ENCODE peak calls at places on chromosomes 11 and 22, in four cellular contexts. One of them, this sample, is unnamed.

GRCh38 chr11:2533642-2534115 is 88.9 kb downstream of the KCNQ1 start:
- DNase-seq in HCT116: peak
- DNase-seq in H1: peak
- DNase-seq in GM12878: no peak
- DNase-seq in this sample: peak

GRCh38 chr22:27135582-27135981 is 478.2 kb downstream of the MIAT start:
- DNase-seq in HCT116: no peak
- DNase-seq in H1: no peak
- DNase-seq in GM12878: no peak
- DNase-seq in this sample: no peak

GRCh38 chr22:44888491-44888941 is 121.3 kb downstream of the PHF21B start:
- DNase-seq in HCT116: no peak
- DNase-seq in H1: peak
- DNase-seq in GM12878: no peak
- DNase-seq in this sample: no peak

GRCh38 chr11:34564807-34565241 is 51.2 kb upstream of the ELF5 start:
- DNase-seq in HCT116: no peak
- DNase-seq in H1: no peak
- DNase-seq in GM12878: no peak
- DNase-seq in this sample: no peak

GRCh38 chr11:8829556-8829955 is 81.4 kb upstream of the AKIP1 start:
- DNase-seq in HCT116: no peak
- DNase-seq in H1: no peak
- DNase-seq in GM12878: no peak
- DNase-seq in this sample: no peak

GRCh38 chr11:118438314-118438931 is 2.1 kb downstream of the KMT2A start:
- DNase-seq in HCT116: no peak
- DNase-seq in H1: no peak
- DNase-seq in GM12878: no peak
- DNase-seq in this sample: no peak

GRCh38 chr11:36487619-36488018 is 22.5 kb downstream of the TRAF6 start:
- DNase-seq in HCT116: no peak
- DNase-seq in H1: no peak
- DNase-seq in GM12878: no peak
- DNase-seq in this sample: no peak

GRCh38 chr11:117535870-117536411 is 208.3 kb downstream of the CEP164 start:
- DNase-seq in HCT116: no peak
- DNase-seq in H1: no peak
- DNase-seq in GM12878: no peak
- DNase-seq in this sample: no peak

GRCh38 chr11:95108671-95109551 is 19.3 kb downstream of the ENDOD1 start:
- DNase-seq in HCT116: no peak
- DNase-seq in H1: no peak
- DNase-seq in GM12878: no peak
- DNase-seq in this sample: no peak

GRCh38 chr22:23565942-23566715 is 14.0 kb downstream of the IGLL1 start:
- DNase-seq in HCT116: no peak
- DNase-seq in H1: no peak
- DNase-seq in GM12878: no peak
- DNase-seq in this sample: no peak

GRCh38 chr22:22818861-22819855 is 68.5 kb upstream of the IGLL5 start:
- DNase-seq in HCT116: no peak
- DNase-seq in H1: no peak
- DNase-seq in GM12878: peak
- DNase-seq in this sample: no peak

GRCh38 chr22:24805790-24806662 is at the start of gene SGSM1:
- DNase-seq in HCT116: peak
- DNase-seq in H1: peak
- DNase-seq in GM12878: no peak
- DNase-seq in this sample: peak

GRCh38 chr22:21868651-21869050 is 1.2 kb upstream of the MAPK1 start:
- DNase-seq in HCT116: no peak
- DNase-seq in H1: no peak
- DNase-seq in GM12878: no peak
- DNase-seq in this sample: no peak

GRCh38 chr11:71086687-71087258 is 165.6 kb downstream of the SHANK2 start:
- DNase-seq in HCT116: no peak
- DNase-seq in H1: peak
- DNase-seq in GM12878: no peak
- DNase-seq in this sample: peak

GRCh38 chr11:69316941-69317340 is 23.0 kb downstream of the MYEOV start:
- DNase-seq in HCT116: no peak
- DNase-seq in H1: no peak
- DNase-seq in GM12878: no peak
- DNase-seq in this sample: no peak

GRCh38 chr22:24156146-24156914 is 25.0 kb upstream of the SUSD2 start:
- DNase-seq in HCT116: no peak
- DNase-seq in H1: no peak
- DNase-seq in GM12878: no peak
- DNase-seq in this sample: no peak

GRCh38 chr11:69642549-69642912 is 1.6 kb downstream of the CCND1 start:
- DNase-seq in HCT116: no peak
- DNase-seq in H1: no peak
- DNase-seq in GM12878: no peak
- DNase-seq in this sample: no peak

GRCh38 chr11:78078218-78079167 is 1.2 kb downstream of the NDUFC2 start:
- DNase-seq in HCT116: no peak
- DNase-seq in H1: no peak
- DNase-seq in GM12878: no peak
- DNase-seq in this sample: no peak

GRCh38 chr22:36136475-36136874 is 24.1 kb downstream of the APOL3 start:
- DNase-seq in HCT116: no peak
- DNase-seq in H1: no peak
- DNase-seq in GM12878: no peak
- DNase-seq in this sample: no peak

GRCh38 chr11:133801356-133801755 is 44.0 kb downstream of the SPATA19 start:
- DNase-seq in HCT116: no peak
- DNase-seq in H1: no peak
- DNase-seq in GM12878: no peak
- DNase-seq in this sample: no peak
- TF ChIP-seq ZNF274 in HCT116: no peak
- TF ChIP-seq ZNF274 in H1: no peak
- TF ChIP-seq ZNF274 in GM12878: no peak
- TF ChIP-seq ZNF274 in this sample: no peak

GRCh38 chr22:29988719-29989118 is 91.5 kb upstream of the HORMAD2 start:
- DNase-seq in HCT116: no peak
- DNase-seq in H1: no peak
- DNase-seq in GM12878: no peak
- DNase-seq in this sample: no peak

GRCh38 chr22:29989446-29989845 is 90.8 kb upstream of the HORMAD2 start:
- DNase-seq in HCT116: no peak
- DNase-seq in H1: no peak
- DNase-seq in GM12878: no peak
- DNase-seq in this sample: no peak

GRCh38 chr22:29987143-29987542 is 93.1 kb upstream of the HORMAD2 start:
- DNase-seq in HCT116: no peak
- DNase-seq in H1: no peak
- DNase-seq in GM12878: no peak
- DNase-seq in this sample: no peak

GRCh38 chr22:29983296-29983917 is 96.9 kb upstream of the HORMAD2 start:
- DNase-seq in HCT116: no peak
- DNase-seq in H1: no peak
- DNase-seq in GM12878: no peak
- DNase-seq in this sample: no peak

DNA sequence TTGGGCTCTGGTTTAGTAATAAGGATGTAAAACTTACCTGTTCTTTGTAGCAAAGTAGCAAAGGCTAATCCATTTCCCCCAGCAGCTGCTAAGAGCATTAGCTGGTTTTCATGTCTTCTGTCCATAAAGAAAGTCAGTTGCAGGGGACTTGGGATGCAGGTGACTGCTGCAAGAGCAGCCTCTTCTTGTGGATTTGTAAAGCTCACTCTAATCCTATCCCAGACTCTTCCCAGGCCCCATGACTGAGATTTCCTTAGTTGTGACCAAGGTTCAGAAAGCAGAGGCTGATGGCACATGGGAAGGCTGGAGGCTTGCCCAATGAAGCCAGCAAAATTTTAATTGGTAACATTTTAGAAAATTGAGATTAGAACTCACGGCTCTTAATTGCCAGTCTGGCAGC is 94.4 kb upstream of the HORMAD2 start:
- DNase-seq in HCT116: no peak
- DNase-seq in H1: no peak
- DNase-seq in GM12878: no peak
- DNase-seq in this sample: no peak
- TF ChIP-seq YY1 in HCT116: no peak
- TF ChIP-seq YY1 in H1: no peak
- TF ChIP-seq YY1 in GM12878: no peak
- TF ChIP-seq YY1 in this sample: no peak

DNA sequence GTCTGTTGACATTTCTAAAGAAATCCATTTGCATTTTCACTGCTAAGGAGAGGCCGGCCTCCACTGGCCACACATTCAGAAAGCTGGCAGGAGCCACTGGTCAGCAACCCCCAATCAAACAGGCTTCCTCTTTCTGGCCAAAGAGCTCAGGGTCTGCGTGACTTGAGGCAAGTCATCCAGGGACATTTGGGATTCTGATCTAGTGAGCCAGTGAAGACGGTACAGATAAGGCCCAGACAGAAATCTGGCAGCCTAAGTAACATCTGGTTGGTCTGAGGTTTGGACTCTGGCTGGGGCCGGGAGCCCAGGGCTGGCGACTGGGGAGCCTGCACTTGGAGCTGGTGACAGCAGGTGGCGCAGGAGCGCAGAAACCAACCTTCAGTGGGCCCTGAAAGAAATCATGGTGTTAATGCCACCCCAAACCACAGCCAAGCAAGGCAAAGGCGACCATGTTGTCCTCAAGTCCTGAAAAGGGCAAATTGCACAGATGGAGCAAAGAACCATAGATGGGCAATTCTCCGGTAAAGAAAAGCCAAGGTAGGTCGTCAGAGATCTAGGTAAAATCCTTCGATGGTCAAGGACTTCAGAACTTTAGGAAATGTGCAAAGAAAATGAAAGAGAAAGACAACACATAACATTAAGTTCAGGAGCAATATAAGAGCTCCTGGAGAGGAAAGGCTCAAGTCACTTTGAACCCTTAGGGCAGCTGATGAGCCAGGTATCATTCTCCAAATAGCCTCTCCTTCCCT is 99.4 kb upstream of the BLID start:
- DNase-seq in HCT116: peak
- DNase-seq in H1: peak
- DNase-seq in GM12878: no peak
- DNase-seq in this sample: peak
- TF ChIP-seq ZNF274 in HCT116: no peak
- TF ChIP-seq ZNF274 in H1: no peak
- TF ChIP-seq ZNF274 in GM12878: no peak
- TF ChIP-seq ZNF274 in this sample: no peak

DNA sequence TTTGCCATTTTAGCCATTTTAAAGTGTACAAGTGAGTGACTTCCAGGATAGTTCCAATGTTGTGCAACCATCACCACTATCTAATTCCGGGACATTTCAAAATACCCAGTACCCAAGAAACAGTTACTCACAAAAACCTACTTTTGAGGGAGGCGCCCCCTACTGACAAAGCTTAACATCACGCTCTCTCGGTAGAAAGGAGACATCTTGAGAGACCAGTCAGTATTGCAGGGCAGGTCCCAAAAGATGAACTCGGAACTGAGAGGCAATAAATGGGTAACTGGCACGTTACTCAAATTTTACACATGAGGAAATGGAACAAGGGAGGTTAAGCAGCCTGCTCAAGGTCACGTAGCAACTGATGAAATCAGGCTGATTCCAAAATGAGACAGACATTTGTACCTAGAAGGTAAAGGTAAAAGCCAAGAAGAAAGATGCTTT is 50.0 kb upstream of the POU2AF1 start:
- DNase-seq in HCT116: peak
- DNase-seq in H1: no peak
- DNase-seq in GM12878: no peak
- DNase-seq in this sample: peak
- TF ChIP-seq YY1 in HCT116: no peak
- TF ChIP-seq YY1 in H1: peak
- TF ChIP-seq YY1 in GM12878: peak
- TF ChIP-seq YY1 in this sample: no peak

GRCh38 chr11:100936781-100937180 is 192.8 kb downstream of the PGR start:
- DNase-seq in HCT116: no peak
- DNase-seq in H1: no peak
- DNase-seq in GM12878: no peak
- DNase-seq in this sample: no peak

GRCh38 chr11:100929377-100929776 is 200.2 kb downstream of the PGR start:
- DNase-seq in HCT116: no peak
- DNase-seq in H1: no peak
- DNase-seq in GM12878: no peak
- DNase-seq in this sample: no peak

GRCh38 chr11:100928426-100928825 is 201.2 kb downstream of the PGR start:
- DNase-seq in HCT116: no peak
- DNase-seq in H1: no peak
- DNase-seq in GM12878: no peak
- DNase-seq in this sample: no peak

GRCh38 chr11:100930185-100930778 is 199.3 kb downstream of the PGR start:
- DNase-seq in HCT116: peak
- DNase-seq in H1: no peak
- DNase-seq in GM12878: no peak
- DNase-seq in this sample: peak

GRCh38 chr11:100932474-100933100 is 197.0 kb downstream of the PGR start:
- DNase-seq in HCT116: peak
- DNase-seq in H1: no peak
- DNase-seq in GM12878: no peak
- DNase-seq in this sample: no peak
- TF ChIP-seq ZNF274 in HCT116: no peak
- TF ChIP-seq ZNF274 in H1: no peak
- TF ChIP-seq ZNF274 in GM12878: no peak
- TF ChIP-seq ZNF274 in this sample: no peak

GRCh38 chr11:45843158-45843924 is 3.9 kb upstream of the CRY2 start:
- DNase-seq in HCT116: peak
- DNase-seq in H1: peak
- DNase-seq in GM12878: peak
- DNase-seq in this sample: peak
- TF ChIP-seq YY1 in HCT116: no peak
- TF ChIP-seq YY1 in H1: no peak
- TF ChIP-seq YY1 in GM12878: peak
- TF ChIP-seq YY1 in this sample: no peak

GRCh38 chr11:7347611-7348431 is 96.1 kb downstream of the SYT9 start:
- DNase-seq in HCT116: no peak
- DNase-seq in H1: no peak
- DNase-seq in GM12878: no peak
- DNase-seq in this sample: no peak

GRCh38 chr11:7351228-7351627 is 99.5 kb downstream of the SYT9 start:
- DNase-seq in HCT116: no peak
- DNase-seq in H1: no peak
- DNase-seq in GM12878: no peak
- DNase-seq in this sample: no peak

GRCh38 chr11:7348432-7349298 is 97.0 kb downstream of the SYT9 start:
- DNase-seq in HCT116: no peak
- DNase-seq in H1: no peak
- DNase-seq in GM12878: no peak
- DNase-seq in this sample: no peak

DNA sequence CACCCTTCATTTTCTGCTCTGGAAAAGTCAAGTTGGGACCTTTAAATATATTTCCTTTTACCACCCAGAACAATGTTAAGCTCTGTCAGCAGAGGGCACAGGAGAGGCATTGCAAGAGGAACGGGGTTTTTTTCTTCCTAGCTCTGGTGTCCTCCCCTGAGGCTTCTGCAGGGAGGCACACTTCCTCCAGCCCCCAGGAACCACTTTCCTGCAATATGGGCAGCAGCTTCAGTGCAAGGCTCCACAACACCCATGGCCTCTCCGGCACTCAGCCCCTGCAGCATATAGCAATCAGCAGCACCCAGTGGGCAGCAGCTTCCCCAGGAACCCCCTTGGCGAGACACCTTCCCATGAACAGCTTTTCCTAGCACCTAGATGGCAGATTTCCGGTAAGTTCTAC is 101.4 kb downstream of the SYT9 start:
- DNase-seq in HCT116: peak
- DNase-seq in H1: no peak
- DNase-seq in GM12878: peak
- DNase-seq in this sample: peak
- TF ChIP-seq ZNF274 in HCT116: no peak
- TF ChIP-seq ZNF274 in H1: no peak
- TF ChIP-seq ZNF274 in GM12878: no peak
- TF ChIP-seq ZNF274 in this sample: no peak

This sample was measured in NT2/D1.